ENCODE peak calls at places on chromosomes 1 and 21, in five cellular contexts. W is mesendoderm, P is neural progenitor cell, K is PC-3, R is colonic mucosa. L is an unnamed sample. For H3K36me3, the result is how much of the 10 kb centered on the place peaks cover.

GRCh38 chr1:40820251-40820797 is 36.7 kb downstream of the KCNQ4 start:
- DNase-seq in W (peak), P (peak), K (no peak), R (no peak), L (no peak)

GRCh38 chr1:29450591-29450990 is 214.3 kb downstream of the PTPRU start:
- DNase-seq in W (no peak), P (no peak), K (no peak), R (no peak), L (no peak)

GRCh38 chr21:42971897-42972275 is 2.5 kb upstream of the PKNOX1 start:
- DNase-seq in W (no peak), P (no peak), K (no peak), R (no peak), L (no peak)

GRCh38 chr1:156912861-156913808 is 7.3 kb upstream of the LRRC71 start:
- DNase-seq in W (peak), P (no peak), K (no peak), R (no peak), L (no peak)

GRCh38 chr21:41477641-41478318 is 30.2 kb downstream of the TMPRSS2 start:
- DNase-seq in W (peak), P (peak), K (no peak), R (no peak), L (peak)

GRCh38 chr1:170318141-170318540 is 172.4 kb downstream of the NTMT2 start:
- DNase-seq in W (no peak), P (no peak), K (no peak), R (no peak), L (no peak)

GRCh38 chr1:113073457-113073950 is 506 bp downstream of the LRIG2 start:
- DNase-seq in W (peak), P (peak), K (peak), R (peak), L (peak)

GRCh38 chr1:88228153-88228552 is 455.9 kb upstream of the PKN2 start:
- DNase-seq in W (peak), P (no peak), K (peak), R (no peak), L (no peak)

GRCh38 chr1:84156210-84156621 is 12.1 kb downstream of the PRKACB start:
- DNase-seq in W (no peak), P (no peak), K (peak), R (no peak), L (no peak)

GRCh38 chr1:186765446-186765845 is 63.3 kb upstream of the PLA2G4A start:
- DNase-seq in W (no peak), P (no peak), K (no peak), R (no peak), L (no peak)

GRCh38 chr1:186762653-186763052 is 66.1 kb upstream of the PLA2G4A start:
- DNase-seq in W (no peak), P (no peak), K (no peak), R (no peak), L (no peak)

GRCh38 chr1:186760426-186760825 is 68.3 kb upstream of the PLA2G4A start:
- DNase-seq in W (no peak), P (no peak), K (no peak), R (no peak), L (no peak)

GRCh38 chr1:186761358-186761757 is 67.4 kb upstream of the PLA2G4A start:
- DNase-seq in W (no peak), P (no peak), K (no peak), R (no peak), L (peak)

DNA sequence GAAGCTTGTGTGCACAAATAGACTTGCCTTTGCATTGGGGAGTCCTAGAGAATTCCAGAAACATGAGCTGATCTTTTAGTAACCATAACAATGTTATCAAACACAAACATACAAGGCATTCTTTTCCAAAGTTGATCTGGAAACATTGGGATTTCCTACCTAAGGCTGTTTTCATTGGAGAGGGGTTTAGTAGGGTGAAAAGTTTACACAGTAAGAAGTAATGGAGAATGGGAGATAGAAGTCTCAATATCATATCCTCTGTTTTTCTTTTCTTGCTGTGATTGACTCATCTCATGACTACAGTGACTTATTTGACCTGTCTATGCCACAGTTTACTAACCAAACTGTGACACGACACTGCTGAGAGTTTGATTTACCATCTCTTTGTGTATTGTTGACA is 65.6 kb upstream of the PLA2G4A start:
- DNase-seq in W (peak), P (no peak), K (peak), R (no peak), L (no peak)
- H3K36me3 ChIP-seq in W (under half), P (under half), K (under half), R (under half), L (under half)

GRCh38 chr1:172638249-172638648 is 20.7 kb upstream of the FASLG start:
- DNase-seq in W (no peak), P (no peak), K (peak), R (no peak), L (no peak)
- H3K9ac ChIP-seq in W (no peak), P (no peak), K (peak), R (no peak), L (no peak)

GRCh38 chr1:51794868-51795267 is 83.7 kb downstream of the NRDC start:
- DNase-seq in W (no peak), P (no peak), K (no peak), R (no peak), L (no peak)
- H3K36me3 ChIP-seq in W (under half), P (under half), K (half or more), R (under half), L (under half)

DNA sequence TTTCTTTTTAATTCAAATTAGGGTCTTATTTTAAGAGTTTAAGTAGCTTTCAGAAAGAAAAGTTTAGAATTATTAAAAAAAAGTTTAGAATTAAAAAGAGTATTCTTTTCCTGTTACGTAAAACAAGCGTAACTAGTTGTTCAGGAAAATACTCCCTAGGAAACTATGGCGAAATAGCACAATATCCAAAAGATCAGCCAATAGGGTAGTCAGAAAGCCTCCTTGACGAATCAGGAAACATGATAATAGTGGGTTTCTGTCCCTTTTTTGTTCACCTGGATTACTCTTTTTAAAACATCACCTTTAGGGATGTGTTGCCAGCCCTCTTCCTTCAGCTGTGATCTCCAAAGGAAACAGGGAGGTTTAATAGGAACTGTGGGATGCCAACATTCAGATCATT is 25.2 kb downstream of the S1PR1 start:
- DNase-seq in W (no peak), P (no peak), K (peak), R (no peak), L (no peak)
- H3K9ac ChIP-seq in W (no peak), P (no peak), K (peak), R (no peak), L (no peak)

GRCh38 chr1:77925966-77926365 is 37.5 kb downstream of the NEXN start:
- DNase-seq in W (no peak), P (no peak), K (no peak), R (no peak), L (no peak)
- H3K36me3 ChIP-seq in W (under half), P (under half), K (under half), R (under half), L (under half)

GRCh38 chr1:37995773-37996379 is 6.1 kb upstream of the SF3A3 start:
- DNase-seq in W (peak), P (peak), K (no peak), R (peak), L (peak)
- H3K9ac ChIP-seq in W (peak), P (no peak), K (no peak), R (peak), L (peak)

GRCh38 chr1:6622396-6623152 is 2.1 kb upstream of the THAP3 start:
- DNase-seq in W (no peak), P (no peak), K (no peak), R (no peak), L (no peak)

GRCh38 chr1:6624712-6625578 is at the start of gene THAP3:
- DNase-seq in W (peak), P (peak), K (peak), R (peak), L (peak)

GRCh38 chr1:6623269-6623965 is 1.3 kb upstream of the THAP3 start:
- DNase-seq in W (no peak), P (no peak), K (no peak), R (no peak), L (no peak)

GRCh38 chr1:6619045-6619444 is 5.5 kb downstream of the PHF13 start:
- DNase-seq in W (no peak), P (no peak), K (no peak), R (no peak), L (no peak)

DNA sequence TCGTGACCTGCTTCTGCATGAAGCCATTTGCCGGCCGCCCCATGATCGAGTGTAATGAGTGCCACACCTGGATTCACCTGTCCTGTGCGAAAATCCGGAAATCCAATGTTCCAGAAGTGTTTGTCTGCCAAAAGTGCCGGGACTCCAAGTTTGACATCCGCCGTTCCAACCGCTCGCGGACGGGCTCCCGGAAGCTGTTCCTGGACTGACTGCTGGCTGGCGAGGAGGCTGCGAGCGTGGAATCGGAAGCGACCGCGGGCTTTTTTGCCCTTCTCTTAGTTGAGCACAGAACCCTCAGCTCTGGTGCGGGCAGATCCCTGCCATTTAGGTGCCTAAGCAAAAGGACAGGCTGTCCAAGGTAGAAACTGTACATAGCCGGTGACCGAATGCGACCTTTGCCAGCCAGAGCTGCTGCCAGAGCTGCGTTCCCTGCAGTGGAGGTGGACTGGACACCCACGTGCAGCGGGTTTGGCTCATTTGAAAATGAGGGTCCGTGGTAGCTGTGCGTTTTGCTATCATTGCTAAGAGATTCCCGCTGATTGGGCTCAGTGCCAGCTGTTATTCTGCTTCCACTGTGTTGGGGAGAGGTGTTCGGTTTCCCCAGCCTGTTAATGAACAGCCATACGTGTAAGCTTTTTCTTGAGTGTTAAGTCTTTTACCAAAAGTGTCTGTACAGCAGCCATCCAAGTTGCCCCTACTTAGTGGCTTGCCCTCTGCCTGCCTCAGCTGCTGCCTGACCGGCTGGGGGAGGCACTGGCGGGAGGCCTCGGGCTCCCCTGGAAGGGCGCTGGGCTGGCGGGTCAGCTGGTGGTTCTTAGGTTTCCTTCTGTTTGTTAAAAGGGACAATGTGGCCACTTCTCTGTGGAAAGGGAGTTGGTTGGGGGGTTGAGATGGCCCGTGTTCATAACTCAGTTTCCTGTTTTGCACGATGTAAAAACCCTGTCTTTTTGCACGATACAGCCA is 3.0 kb upstream of the THAP3 start:
- DNase-seq in W (no peak), P (no peak), K (no peak), R (no peak), L (no peak)
- H3K36me3 ChIP-seq in W (under half), P (under half), K (under half), R (under half), L (under half)

GRCh38 chr21:39347537-39347936 is 1.4 kb downstream of the HMGN1 start:
- DNase-seq in W (no peak), P (no peak), K (no peak), R (no peak), L (peak)

GRCh38 chr21:39348355-39349210 is at the start of gene HMGN1:
- DNase-seq in W (peak), P (peak), K (peak), R (peak), L (peak)

GRCh38 chr21:39348040-39348354 is 891 bp downstream of the HMGN1 start:
- DNase-seq in W (no peak), P (no peak), K (no peak), R (no peak), L (no peak)

GRCh38 chr21:39350094-39351006 is 1.5 kb upstream of the HMGN1 start:
- DNase-seq in W (no peak), P (no peak), K (no peak), R (peak), L (no peak)

DNA sequence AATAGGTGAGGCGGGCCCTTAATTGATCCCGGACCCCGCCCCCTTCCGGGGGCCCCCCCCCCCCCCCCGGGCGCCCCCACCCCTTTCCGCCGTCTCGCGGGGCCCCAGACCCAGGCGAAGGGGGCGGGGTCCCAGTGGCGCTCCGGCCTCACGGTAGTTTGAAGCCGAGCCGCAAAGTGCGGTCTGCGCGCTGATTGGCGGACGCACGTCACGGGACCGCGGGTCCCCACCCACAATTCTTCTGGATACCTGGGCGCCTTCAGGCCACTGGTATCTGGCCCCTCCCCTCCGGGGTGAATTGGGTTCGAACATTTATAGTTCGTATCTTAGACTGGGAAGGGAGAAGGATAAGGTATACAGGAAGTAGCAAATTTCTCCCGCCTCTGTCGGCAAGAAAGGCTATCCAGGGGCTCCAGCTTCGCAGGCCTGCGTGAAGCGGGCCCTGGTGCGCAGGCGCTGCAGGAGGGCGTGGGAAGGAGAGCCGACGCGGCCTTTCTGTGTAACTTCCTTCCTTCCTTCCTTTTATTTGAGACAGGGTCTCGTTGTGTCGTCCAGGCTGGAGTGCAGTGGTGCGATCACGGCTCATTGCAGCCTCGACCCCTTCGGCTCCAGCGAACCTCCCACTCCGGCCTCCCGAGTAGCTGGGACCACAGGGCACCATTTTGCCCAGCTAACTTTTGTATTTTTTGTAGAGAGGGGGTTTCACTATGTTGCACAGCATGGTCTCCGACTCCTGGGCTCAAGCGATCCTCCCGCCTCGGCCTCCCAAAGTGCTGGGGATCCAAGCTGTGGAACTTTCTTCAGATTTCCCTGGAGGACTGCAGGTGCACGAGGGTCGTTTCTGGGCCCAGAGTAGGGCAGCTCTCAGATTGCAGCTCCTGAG is 564 bp upstream of the HMGN1 start:
- DNase-seq in W (peak), P (peak), K (peak), R (peak), L (peak)
- H3K9ac ChIP-seq in W (peak), P (peak), K (peak), R (peak), L (peak)

DNA sequence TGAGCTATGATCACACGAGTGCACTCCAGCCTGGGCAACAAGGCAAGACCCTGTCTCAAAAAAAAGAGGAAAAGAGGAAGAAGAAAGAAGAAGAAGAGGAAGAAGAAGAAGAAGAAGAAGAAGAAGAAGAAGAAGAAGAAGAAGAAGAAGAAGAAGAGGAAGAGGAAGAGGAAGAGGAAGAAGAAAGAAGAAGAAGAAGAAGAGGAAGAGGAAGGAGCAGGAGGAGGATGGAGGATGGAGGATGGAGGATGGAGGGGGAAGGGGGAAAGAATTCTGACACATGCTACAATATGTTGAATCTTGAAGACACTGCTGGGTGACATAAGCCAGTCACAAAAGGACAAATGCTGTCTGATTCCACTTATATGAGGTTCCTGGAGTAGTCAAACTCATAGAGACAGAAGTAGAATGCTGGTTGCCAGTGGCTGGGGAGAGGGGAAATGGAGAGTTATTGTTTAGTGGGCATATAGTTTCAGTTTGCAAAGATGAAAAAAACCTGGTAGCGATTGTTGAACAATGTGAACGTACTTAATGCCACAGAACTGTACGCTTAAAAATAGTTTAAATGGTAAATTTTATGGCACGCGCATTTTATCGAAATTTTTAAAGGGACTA is 47.3 kb upstream of the COA6 start:
- DNase-seq in W (no peak), P (no peak), K (no peak), R (no peak), L (peak)
- H3K36me3 ChIP-seq in W (under half), P (under half), K (under half), R (under half), L (under half)

GRCh38 chr21:29163381-29164115 is 33.1 kb downstream of the MAP3K7CL start:
- DNase-seq in W (no peak), P (no peak), K (no peak), R (no peak), L (no peak)
- H3K9ac ChIP-seq in W (no peak), P (no peak), K (no peak), R (no peak), L (no peak)